ENCODE peak calls at places on chromosomes 5 and 9, in seven cellular contexts. B is foreskin fibroblast; K is NCI-H82; H is epithelial cell of esophagus; D is stimulated activated CD4-positive, alpha-beta T cell treated with anti-CD3 and anti-CD28 coated beads, Interleukin-15, amount 100 ng/mL, for 1 hour; Z is B cell; F is heart right ventricle. L is an unnamed sample.

GRCh38 chr9:23686896-23687295 is 139.1 kb downstream of the ELAVL2 start:
- DNase-seq in B (no peak), K (no peak), D (no peak), Z (no peak), H (no peak), F (no peak), L (no peak)

GRCh38 chr9:135783540-135784245 is 81.7 kb downstream of the KCNT1 start:
- DNase-seq in B (no peak), F (no peak), H (no peak), D (no peak), Z (no peak), K (no peak), L (no peak)

GRCh38 chr9:115972802-115973201 is 180.8 kb upstream of the PAPPA start:
- DNase-seq in B (no peak), D (no peak), K (no peak), H (no peak), F (no peak), Z (no peak), L (no peak)

GRCh38 chr5:55763736-55764420 is 26.0 kb downstream of the DDX4 start:
- DNase-seq in F (no peak), K (peak), B (no peak), D (no peak), Z (no peak), H (no peak), L (no peak)

GRCh38 chr5:669111-669841 is 23.9 kb downstream of the TPPP start:
- DNase-seq in F (no peak), H (no peak), Z (peak), B (no peak), K (peak), D (no peak), L (no peak)

GRCh38 chr5:137487600-137487999 is 11.5 kb downstream of the SPOCK1 start:
- DNase-seq in D (no peak), H (peak), Z (no peak), B (peak), K (no peak), F (no peak), L (no peak)

GRCh38 chr5:3489221-3489620 is 106.4 kb upstream of the IRX1 start:
- DNase-seq in D (no peak), K (peak), H (no peak), Z (no peak), F (no peak), B (no peak), L (no peak)

GRCh38 chr5:12399868-12400267 is 495.6 kb upstream of the CTNND2 start:
- DNase-seq in H (peak), K (no peak), B (no peak), Z (no peak), D (no peak), F (no peak), L (no peak)

GRCh38 chr5:16935271-16936149 is 578 bp downstream of the MYO10 start:
- DNase-seq in B (no peak), Z (peak), D (no peak), H (peak), K (peak), F (peak), L (peak)

GRCh38 chr5:142403583-142403982 is 78.8 kb upstream of the SPRY4 start:
- DNase-seq in D (no peak), H (peak), K (no peak), F (no peak), Z (no peak), B (no peak), L (no peak)

GRCh38 chr9:88980732-88981336 is 10.4 kb upstream of the S1PR3 start:
- DNase-seq in Z (no peak), K (no peak), H (no peak), B (no peak), D (no peak), F (no peak), L (peak)

GRCh38 chr9:100601216-100601615 is 23.3 kb downstream of the CAVIN4 start:
- DNase-seq in B (peak), K (peak), F (no peak), H (peak), Z (peak), D (no peak), L (peak)

GRCh38 chr9:76403352-76403751 is 9.1 kb upstream of the RFK start:
- DNase-seq in Z (peak), H (peak), D (no peak), B (peak), F (no peak), K (peak), L (peak)

GRCh38 chr9:68974431-68974830 is 39.5 kb downstream of the PRKACG start:
- DNase-seq in H (peak), Z (no peak), K (no peak), B (no peak), F (no peak), D (no peak), L (no peak)

GRCh38 chr5:153749941-153750340 is 259.5 kb downstream of the GRIA1 start:
- DNase-seq in H (no peak), B (peak), D (no peak), Z (no peak), K (peak), F (no peak), L (peak)

GRCh38 chr5:32055891-32056866 is 117.9 kb downstream of the GOLPH3 start:
- DNase-seq in Z (no peak), D (no peak), K (no peak), H (peak), B (no peak), F (no peak), L (no peak)

GRCh38 chr9:87213948-87214347 is 266.6 kb upstream of the GAS1 start:
- DNase-seq in H (peak), B (no peak), Z (no peak), D (no peak), F (no peak), K (no peak), L (peak)

GRCh38 chr9:131145245-131145644 is 19.9 kb downstream of the NUP214 start:
- DNase-seq in Z (no peak), K (no peak), H (no peak), B (no peak), D (no peak), F (no peak), L (no peak)